ENCODE peak calls at places on chromosomes 3 and 15, in eight cellular contexts. One of them, this sample, is unnamed.

GRCh38 chr3:14425574-14426304 is 23.3 kb downstream of the SLC6A6 start:
- DNase-seq in NB4: peak
- DNase-seq in lower lobe of right lung: peak
- DNase-seq in GM12878: no peak
- DNase-seq in cardiac muscle cell: no peak
- DNase-seq in cardiac fibroblast: no peak
- DNase-seq in heart left ventricle: no peak
- DNase-seq in left ventricle myocardium inferior: no peak
- DNase-seq in this sample: no peak

GRCh38 chr15:48355377-48355776 is 24.1 kb downstream of the DUT start:
- DNase-seq in NB4: peak
- DNase-seq in heart left ventricle: no peak
- DNase-seq in cardiac muscle cell: no peak
- DNase-seq in cardiac fibroblast: peak
- DNase-seq in left ventricle myocardium inferior: no peak
- DNase-seq in lower lobe of right lung: no peak
- DNase-seq in GM12878: no peak
- DNase-seq in this sample: no peak

GRCh38 chr3:13025090-13025489 is 48.1 kb downstream of the IQSEC1 start:
- DNase-seq in GM12878: no peak
- DNase-seq in left ventricle myocardium inferior: peak
- DNase-seq in lower lobe of right lung: peak
- DNase-seq in cardiac muscle cell: no peak
- DNase-seq in NB4: peak
- DNase-seq in heart left ventricle: peak
- DNase-seq in cardiac fibroblast: peak
- DNase-seq in this sample: peak

GRCh38 chr3:185318136-185318535 is 44.8 kb upstream of the MAP3K13 start:
- DNase-seq in NB4: no peak
- DNase-seq in cardiac muscle cell: peak
- DNase-seq in cardiac fibroblast: peak
- DNase-seq in left ventricle myocardium inferior: no peak
- DNase-seq in heart left ventricle: no peak
- DNase-seq in lower lobe of right lung: no peak
- DNase-seq in GM12878: no peak
- DNase-seq in this sample: no peak

GRCh38 chr3:61813656-61814055 is 252.3 kb downstream of the PTPRG start:
- DNase-seq in GM12878: no peak
- DNase-seq in NB4: no peak
- DNase-seq in cardiac muscle cell: no peak
- DNase-seq in left ventricle myocardium inferior: no peak
- DNase-seq in cardiac fibroblast: peak
- DNase-seq in heart left ventricle: no peak
- DNase-seq in lower lobe of right lung: no peak
- DNase-seq in this sample: no peak

GRCh38 chr15:90039996-90040395 is 38.9 kb downstream of the ZNF710 start:
- DNase-seq in cardiac fibroblast: no peak
- DNase-seq in NB4: no peak
- DNase-seq in lower lobe of right lung: no peak
- DNase-seq in GM12878: no peak
- DNase-seq in cardiac muscle cell: no peak
- DNase-seq in left ventricle myocardium inferior: no peak
- DNase-seq in heart left ventricle: no peak
- DNase-seq in this sample: no peak

GRCh38 chr3:177379045-177379444 is 181.8 kb upstream of the TBL1XR1 start:
- DNase-seq in cardiac fibroblast: no peak
- DNase-seq in NB4: peak
- DNase-seq in lower lobe of right lung: no peak
- DNase-seq in left ventricle myocardium inferior: no peak
- DNase-seq in heart left ventricle: no peak
- DNase-seq in GM12878: no peak
- DNase-seq in cardiac muscle cell: no peak
- DNase-seq in this sample: no peak

GRCh38 chr3:133007601-133008000 is 30.6 kb upstream of the TMEM108 start:
- DNase-seq in cardiac fibroblast: no peak
- DNase-seq in lower lobe of right lung: no peak
- DNase-seq in cardiac muscle cell: no peak
- DNase-seq in heart left ventricle: no peak
- DNase-seq in GM12878: no peak
- DNase-seq in left ventricle myocardium inferior: no peak
- DNase-seq in NB4: no peak
- DNase-seq in this sample: no peak

GRCh38 chr15:86553116-86553515 is 473.4 kb downstream of the AGBL1 start:
- DNase-seq in cardiac muscle cell: no peak
- DNase-seq in left ventricle myocardium inferior: no peak
- DNase-seq in heart left ventricle: no peak
- DNase-seq in lower lobe of right lung: no peak
- DNase-seq in GM12878: no peak
- DNase-seq in NB4: peak
- DNase-seq in cardiac fibroblast: no peak
- DNase-seq in this sample: no peak

GRCh38 chr3:18066899-18067582 is 324.6 kb upstream of the TBC1D5 start:
- DNase-seq in cardiac fibroblast: no peak
- DNase-seq in cardiac muscle cell: no peak
- DNase-seq in NB4: no peak
- DNase-seq in lower lobe of right lung: no peak
- DNase-seq in GM12878: no peak
- DNase-seq in heart left ventricle: no peak
- DNase-seq in left ventricle myocardium inferior: no peak
- DNase-seq in this sample: no peak

GRCh38 chr3:124522226-124522625 is 208.0 kb upstream of the UMPS start:
- DNase-seq in lower lobe of right lung: no peak
- DNase-seq in cardiac fibroblast: no peak
- DNase-seq in NB4: no peak
- DNase-seq in heart left ventricle: no peak
- DNase-seq in cardiac muscle cell: no peak
- DNase-seq in GM12878: no peak
- DNase-seq in left ventricle myocardium inferior: no peak
- DNase-seq in this sample: no peak

GRCh38 chr3:25372167-25372566 is 55.9 kb upstream of the RARB start:
- DNase-seq in heart left ventricle: no peak
- DNase-seq in cardiac fibroblast: no peak
- DNase-seq in cardiac muscle cell: no peak
- DNase-seq in NB4: no peak
- DNase-seq in lower lobe of right lung: no peak
- DNase-seq in GM12878: no peak
- DNase-seq in left ventricle myocardium inferior: no peak
- DNase-seq in this sample: no peak

GRCh38 chr3:188486952-188487351 is 333.0 kb downstream of the LPP start:
- DNase-seq in GM12878: no peak
- DNase-seq in heart left ventricle: no peak
- DNase-seq in lower lobe of right lung: no peak
- DNase-seq in cardiac muscle cell: no peak
- DNase-seq in left ventricle myocardium inferior: no peak
- DNase-seq in cardiac fibroblast: no peak
- DNase-seq in NB4: no peak
- DNase-seq in this sample: no peak

GRCh38 chr3:161354554-161354953 is 16.8 kb downstream of the SPTSSB start:
- DNase-seq in lower lobe of right lung: no peak
- DNase-seq in cardiac fibroblast: no peak
- DNase-seq in heart left ventricle: no peak
- DNase-seq in cardiac muscle cell: no peak
- DNase-seq in NB4: no peak
- DNase-seq in GM12878: no peak
- DNase-seq in left ventricle myocardium inferior: no peak
- DNase-seq in this sample: no peak

GRCh38 chr15:67892559-67893377 is 52.9 kb upstream of the RNU6-1 start:
- DNase-seq in cardiac muscle cell: no peak
- DNase-seq in cardiac fibroblast: peak
- DNase-seq in heart left ventricle: no peak
- DNase-seq in NB4: no peak
- DNase-seq in lower lobe of right lung: no peak
- DNase-seq in GM12878: no peak
- DNase-seq in left ventricle myocardium inferior: no peak
- DNase-seq in this sample: no peak

GRCh38 chr3:15685927-15686326 is 84.4 kb downstream of the BTD start:
- DNase-seq in lower lobe of right lung: no peak
- DNase-seq in heart left ventricle: no peak
- DNase-seq in left ventricle myocardium inferior: no peak
- DNase-seq in cardiac fibroblast: peak
- DNase-seq in NB4: peak
- DNase-seq in GM12878: no peak
- DNase-seq in cardiac muscle cell: no peak
- DNase-seq in this sample: no peak

DNA sequence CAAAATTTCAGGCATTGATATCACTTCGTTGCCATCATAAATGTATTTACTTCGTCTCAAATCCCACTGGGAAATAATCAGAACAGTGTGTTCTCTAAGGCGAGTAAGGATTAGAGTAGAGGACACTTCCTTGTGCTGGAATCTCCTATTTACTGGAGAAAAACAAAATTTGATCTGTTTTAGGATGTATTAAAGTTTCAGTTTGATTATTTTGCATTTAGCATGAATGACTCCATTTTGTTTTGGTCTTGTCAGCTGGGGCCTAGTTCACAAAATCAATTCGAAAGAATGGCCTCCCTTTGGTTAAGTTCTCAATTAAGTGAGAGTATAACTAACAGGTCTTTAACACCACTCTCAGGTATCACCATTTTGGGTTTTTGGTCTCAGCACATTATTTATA is 11.7 kb upstream of the NOX5 start:
- DNase-seq in heart left ventricle: no peak
- DNase-seq in NB4: no peak
- DNase-seq in lower lobe of right lung: no peak
- DNase-seq in cardiac muscle cell: no peak
- DNase-seq in GM12878: no peak
- DNase-seq in left ventricle myocardium inferior: no peak
- DNase-seq in cardiac fibroblast: no peak
- DNase-seq in this sample: no peak
- H3K4me3 ChIP-seq in heart left ventricle: no peak
- H3K4me3 ChIP-seq in NB4: no peak
- H3K4me3 ChIP-seq in lower lobe of right lung: no peak
- H3K4me3 ChIP-seq in cardiac muscle cell: no peak
- H3K4me3 ChIP-seq in GM12878: no peak
- H3K4me3 ChIP-seq in left ventricle myocardium inferior: no peak
- H3K4me3 ChIP-seq in cardiac fibroblast: no peak
- H3K4me3 ChIP-seq in this sample: no peak

DNA sequence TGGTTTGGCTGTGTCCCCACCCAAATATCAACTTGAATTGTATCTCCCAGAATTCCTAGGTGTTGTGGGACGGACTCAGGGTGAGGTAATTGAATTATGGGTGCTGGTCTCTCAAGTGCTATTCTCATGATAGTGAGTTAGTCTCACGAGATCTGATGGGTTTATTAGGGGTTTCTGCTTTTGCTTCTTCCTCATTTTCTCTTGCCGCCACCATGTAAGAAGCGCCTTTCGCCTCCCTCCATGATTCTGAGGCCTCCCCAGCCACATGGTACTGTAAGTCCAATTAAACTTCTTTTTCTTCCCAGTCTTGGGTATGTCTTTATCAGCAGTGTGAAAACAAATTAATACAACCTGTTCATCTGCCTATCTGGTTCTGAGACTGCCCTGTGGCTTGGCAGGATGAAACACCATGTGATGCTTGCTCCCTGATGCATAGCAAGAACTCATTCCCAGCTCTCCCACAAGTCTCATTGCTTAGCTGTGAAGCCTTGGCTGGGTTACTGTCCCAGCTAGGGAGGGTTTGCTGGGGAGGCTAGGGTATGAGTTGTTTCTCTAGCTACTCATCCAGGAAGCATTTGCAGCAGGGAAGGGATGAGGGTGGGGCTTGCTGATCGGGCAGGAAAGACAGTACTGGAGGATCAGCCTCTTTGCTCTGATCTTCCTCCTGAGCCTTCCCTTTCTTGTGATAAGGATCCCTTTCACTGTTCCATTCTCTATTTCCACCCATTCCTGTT is 3.7 kb upstream of the SQOR start:
- DNase-seq in lower lobe of right lung: no peak
- DNase-seq in left ventricle myocardium inferior: no peak
- DNase-seq in heart left ventricle: no peak
- DNase-seq in cardiac muscle cell: no peak
- DNase-seq in GM12878: no peak
- DNase-seq in cardiac fibroblast: peak
- DNase-seq in NB4: no peak
- DNase-seq in this sample: peak
- H3K4me3 ChIP-seq in lower lobe of right lung: peak
- H3K4me3 ChIP-seq in left ventricle myocardium inferior: peak
- H3K4me3 ChIP-seq in heart left ventricle: peak
- H3K4me3 ChIP-seq in cardiac muscle cell: no peak
- H3K4me3 ChIP-seq in GM12878: no peak
- H3K4me3 ChIP-seq in cardiac fibroblast: peak
- H3K4me3 ChIP-seq in NB4: no peak
- H3K4me3 ChIP-seq in this sample: no peak

GRCh38 chr3:129001101-129001816 is at the start of gene EFCC1:
- DNase-seq in cardiac fibroblast: peak
- DNase-seq in GM12878: no peak
- DNase-seq in left ventricle myocardium inferior: peak
- DNase-seq in cardiac muscle cell: peak
- DNase-seq in heart left ventricle: peak
- DNase-seq in NB4: no peak
- DNase-seq in lower lobe of right lung: peak
- DNase-seq in this sample: no peak
- H3K4me3 ChIP-seq in cardiac fibroblast: peak
- H3K4me3 ChIP-seq in GM12878: no peak
- H3K4me3 ChIP-seq in left ventricle myocardium inferior: peak
- H3K4me3 ChIP-seq in cardiac muscle cell: peak
- H3K4me3 ChIP-seq in heart left ventricle: peak
- H3K4me3 ChIP-seq in NB4: no peak
- H3K4me3 ChIP-seq in lower lobe of right lung: peak
- H3K4me3 ChIP-seq in this sample: peak

GRCh38 chr3:184005981-184006507 is 11.6 kb downstream of the ABCC5 start:
- DNase-seq in left ventricle myocardium inferior: peak
- DNase-seq in GM12878: peak
- DNase-seq in cardiac fibroblast: peak
- DNase-seq in cardiac muscle cell: peak
- DNase-seq in lower lobe of right lung: peak
- DNase-seq in heart left ventricle: peak
- DNase-seq in NB4: peak
- DNase-seq in this sample: no peak

GRCh38 chr3:184002469-184002868 is 15.2 kb downstream of the ABCC5 start:
- DNase-seq in GM12878: no peak
- DNase-seq in lower lobe of right lung: no peak
- DNase-seq in NB4: no peak
- DNase-seq in cardiac fibroblast: no peak
- DNase-seq in left ventricle myocardium inferior: peak
- DNase-seq in heart left ventricle: peak
- DNase-seq in cardiac muscle cell: no peak
- DNase-seq in this sample: no peak

GRCh38 chr3:184004483-184004882 is 13.2 kb downstream of the ABCC5 start:
- DNase-seq in heart left ventricle: peak
- DNase-seq in cardiac fibroblast: no peak
- DNase-seq in lower lobe of right lung: no peak
- DNase-seq in cardiac muscle cell: no peak
- DNase-seq in GM12878: no peak
- DNase-seq in left ventricle myocardium inferior: no peak
- DNase-seq in NB4: no peak
- DNase-seq in this sample: no peak

GRCh38 chr3:184003187-184003967 is 14.3 kb downstream of the ABCC5 start:
- DNase-seq in heart left ventricle: no peak
- DNase-seq in cardiac muscle cell: no peak
- DNase-seq in NB4: no peak
- DNase-seq in lower lobe of right lung: no peak
- DNase-seq in left ventricle myocardium inferior: no peak
- DNase-seq in GM12878: no peak
- DNase-seq in cardiac fibroblast: peak
- DNase-seq in this sample: peak

DNA sequence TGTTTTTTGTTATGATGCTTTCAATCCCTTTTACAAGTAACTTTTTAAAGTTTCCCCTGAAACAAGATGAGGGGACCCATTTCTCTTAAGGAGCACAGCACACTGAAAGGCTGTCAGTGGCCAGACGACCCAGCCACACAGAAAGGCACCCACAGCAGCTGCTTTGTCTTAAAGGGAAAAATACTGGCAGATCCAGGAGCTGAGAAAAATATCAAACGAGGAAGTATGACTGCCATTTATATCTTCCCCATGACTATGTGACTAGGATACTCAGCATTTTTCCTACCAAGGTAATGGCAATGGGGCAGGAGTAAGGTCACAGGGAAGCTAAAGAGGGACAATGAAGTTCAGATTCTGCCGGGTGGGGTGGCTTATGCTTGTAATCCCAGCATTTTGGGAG is 15.9 kb downstream of the ABCC5 start:
- DNase-seq in GM12878: no peak
- DNase-seq in cardiac muscle cell: no peak
- DNase-seq in NB4: no peak
- DNase-seq in left ventricle myocardium inferior: no peak
- DNase-seq in lower lobe of right lung: no peak
- DNase-seq in heart left ventricle: no peak
- DNase-seq in cardiac fibroblast: no peak
- DNase-seq in this sample: no peak
- H3K4me3 ChIP-seq in GM12878: no peak
- H3K4me3 ChIP-seq in cardiac muscle cell: no peak
- H3K4me3 ChIP-seq in NB4: no peak
- H3K4me3 ChIP-seq in left ventricle myocardium inferior: no peak
- H3K4me3 ChIP-seq in lower lobe of right lung: no peak
- H3K4me3 ChIP-seq in heart left ventricle: no peak
- H3K4me3 ChIP-seq in cardiac fibroblast: no peak
- H3K4me3 ChIP-seq in this sample: no peak

This sample was measured in astrocyte of the cerebellum.